ENCODE peak calls at places on chromosomes 13 and 19, in nine cellular contexts. One of them, this sample, is unnamed.
A peak's percentile ranks its signal among the peaks of the same experiment; 100 is the strongest.

GRCh38 chr19:27901078-27901477 is 1311.9 kb downstream of the UQCRFS1 start:
- DNase-seq in IMR-90: no peak
- DNase-seq in heart left ventricle: no peak
- DNase-seq in breast epithelium: no peak
- DNase-seq in right lobe of liver: peak; percentile 59
- DNase-seq in tibial nerve: no peak
- DNase-seq in H1: no peak
- DNase-seq in stomach: no peak
- DNase-seq in HCT116: no peak
- DNase-seq in this sample: no peak

GRCh38 chr13:30908416-30908980 is 2.4 kb downstream of the MEDAG start:
- DNase-seq in IMR-90: peak; percentile 22
- DNase-seq in heart left ventricle: peak; percentile 76
- DNase-seq in breast epithelium: no peak
- DNase-seq in right lobe of liver: no peak
- DNase-seq in tibial nerve: no peak
- DNase-seq in H1: no peak
- DNase-seq in stomach: no peak
- DNase-seq in HCT116: no peak
- DNase-seq in this sample: no peak

GRCh38 chr19:48614436-48615144 is at the start of gene FAM83E:
- DNase-seq in IMR-90: no peak
- DNase-seq in heart left ventricle: no peak
- DNase-seq in breast epithelium: no peak
- DNase-seq in right lobe of liver: no peak
- DNase-seq in tibial nerve: no peak
- DNase-seq in H1: no peak
- DNase-seq in stomach: peak; percentile 90
- DNase-seq in HCT116: no peak
- DNase-seq in this sample: peak; percentile 88

GRCh38 chr19:49447485-49448431 is 3.9 kb downstream of the PIH1D1 start:
- DNase-seq in IMR-90: peak; percentile 8
- DNase-seq in heart left ventricle: no peak
- DNase-seq in breast epithelium: no peak
- DNase-seq in right lobe of liver: peak; percentile 54
- DNase-seq in tibial nerve: no peak
- DNase-seq in H1: peak; percentile 75
- DNase-seq in stomach: no peak
- DNase-seq in HCT116: peak; percentile 50
- DNase-seq in this sample: no peak

GRCh38 chr19:18013210-18013609 is 5.2 kb downstream of the ARRDC2 start:
- DNase-seq in IMR-90: no peak
- DNase-seq in heart left ventricle: no peak
- DNase-seq in breast epithelium: no peak
- DNase-seq in right lobe of liver: no peak
- DNase-seq in tibial nerve: no peak
- DNase-seq in H1: no peak
- DNase-seq in stomach: no peak
- DNase-seq in HCT116: no peak
- DNase-seq in this sample: no peak

GRCh38 chr13:46113596-46113995 is 8.8 kb upstream of the CPB2 start:
- DNase-seq in IMR-90: no peak
- DNase-seq in heart left ventricle: no peak
- DNase-seq in breast epithelium: no peak
- DNase-seq in right lobe of liver: no peak
- DNase-seq in tibial nerve: no peak
- DNase-seq in H1: no peak
- DNase-seq in stomach: no peak
- DNase-seq in HCT116: no peak
- DNase-seq in this sample: no peak

GRCh38 chr19:47019431-47020041 is at the start of gene NPAS1:
- DNase-seq in IMR-90: no peak
- DNase-seq in heart left ventricle: no peak
- DNase-seq in breast epithelium: no peak
- DNase-seq in right lobe of liver: no peak
- DNase-seq in tibial nerve: no peak
- DNase-seq in H1: no peak
- DNase-seq in stomach: no peak
- DNase-seq in HCT116: no peak
- DNase-seq in this sample: no peak

GRCh38 chr19:48617146-48617937 is 1.6 kb downstream of the RPL18 start:
- DNase-seq in IMR-90: no peak
- DNase-seq in heart left ventricle: no peak
- DNase-seq in breast epithelium: no peak
- DNase-seq in right lobe of liver: no peak
- DNase-seq in tibial nerve: no peak
- DNase-seq in H1: no peak
- DNase-seq in stomach: peak; percentile 49
- DNase-seq in HCT116: no peak
- DNase-seq in this sample: no peak

GRCh38 chr19:38433268-38433733 is at the start of gene RYR1:
- DNase-seq in IMR-90: no peak
- DNase-seq in heart left ventricle: peak; percentile 75
- DNase-seq in breast epithelium: peak; percentile 53
- DNase-seq in right lobe of liver: no peak
- DNase-seq in tibial nerve: no peak
- DNase-seq in H1: no peak
- DNase-seq in stomach: peak; percentile 48
- DNase-seq in HCT116: peak; percentile 37
- DNase-seq in this sample: peak; percentile 78

GRCh38 chr19:2315818-2316353 is 7.9 kb upstream of the LINGO3 start:
- DNase-seq in IMR-90: peak; percentile 56
- DNase-seq in heart left ventricle: peak; percentile 81
- DNase-seq in breast epithelium: no peak
- DNase-seq in right lobe of liver: peak; percentile 77
- DNase-seq in tibial nerve: peak; percentile 33
- DNase-seq in H1: no peak
- DNase-seq in stomach: peak; percentile 65
- DNase-seq in HCT116: no peak
- DNase-seq in this sample: peak; percentile 82

GRCh38 chr13:85520445-85520844 is 278.8 kb downstream of the SLITRK6 start:
- DNase-seq in IMR-90: peak; percentile 79
- DNase-seq in heart left ventricle: no peak
- DNase-seq in breast epithelium: no peak
- DNase-seq in right lobe of liver: no peak
- DNase-seq in tibial nerve: no peak
- DNase-seq in H1: no peak
- DNase-seq in stomach: no peak
- DNase-seq in HCT116: no peak
- DNase-seq in this sample: no peak

GRCh38 chr19:53772943-53773342 is 51.2 kb downstream of the NLRP12 start:
- DNase-seq in IMR-90: peak; percentile 47
- DNase-seq in heart left ventricle: no peak
- DNase-seq in breast epithelium: peak; percentile 21
- DNase-seq in right lobe of liver: peak; percentile 51
- DNase-seq in tibial nerve: peak; percentile 36
- DNase-seq in H1: no peak
- DNase-seq in stomach: peak; percentile 44
- DNase-seq in HCT116: peak; percentile 61
- DNase-seq in this sample: peak; percentile 41

GRCh38 chr19:9075064-9075964 is 11.5 kb upstream of the OR1M1 start:
- DNase-seq in IMR-90: peak; percentile 83
- DNase-seq in heart left ventricle: peak; percentile 61
- DNase-seq in breast epithelium: peak; percentile 69
- DNase-seq in right lobe of liver: peak; percentile 41
- DNase-seq in tibial nerve: peak; percentile 30
- DNase-seq in H1: peak; percentile 71
- DNase-seq in stomach: peak; percentile 58
- DNase-seq in HCT116: peak; percentile 97
- DNase-seq in this sample: peak; percentile 24

GRCh38 chr19:54572696-54573311 is 786 bp upstream of the LILRA2 start:
- DNase-seq in IMR-90: no peak
- DNase-seq in heart left ventricle: peak; percentile 57
- DNase-seq in breast epithelium: no peak
- DNase-seq in right lobe of liver: no peak
- DNase-seq in tibial nerve: no peak
- DNase-seq in H1: no peak
- DNase-seq in stomach: no peak
- DNase-seq in HCT116: no peak
- DNase-seq in this sample: peak; percentile 61

GRCh38 chr13:47211106-47211505 is 314.3 kb upstream of the HTR2A start:
- DNase-seq in IMR-90: peak; percentile 40
- DNase-seq in heart left ventricle: no peak
- DNase-seq in breast epithelium: no peak
- DNase-seq in right lobe of liver: no peak
- DNase-seq in tibial nerve: no peak
- DNase-seq in H1: peak; percentile 33
- DNase-seq in stomach: no peak
- DNase-seq in HCT116: no peak
- DNase-seq in this sample: no peak

GRCh38 chr19:13597625-13598024 is 91.3 kb upstream of the CACNA1A start:
- DNase-seq in IMR-90: peak; percentile 74
- DNase-seq in heart left ventricle: peak; percentile 43
- DNase-seq in breast epithelium: peak; percentile 22
- DNase-seq in right lobe of liver: peak; percentile 51
- DNase-seq in tibial nerve: no peak
- DNase-seq in H1: no peak
- DNase-seq in stomach: peak; percentile 39
- DNase-seq in HCT116: peak; percentile 57
- DNase-seq in this sample: no peak

GRCh38 chr13:80265348-80265747 is 75.6 kb downstream of the SPRY2 start:
- DNase-seq in IMR-90: no peak
- DNase-seq in heart left ventricle: no peak
- DNase-seq in breast epithelium: no peak
- DNase-seq in right lobe of liver: no peak
- DNase-seq in tibial nerve: no peak
- DNase-seq in H1: no peak
- DNase-seq in stomach: no peak
- DNase-seq in HCT116: no peak
- DNase-seq in this sample: no peak

GRCh38 chr13:44249439-44249838 is 124.2 kb upstream of the SERP2 start:
- DNase-seq in IMR-90: peak; percentile 77
- DNase-seq in heart left ventricle: peak; percentile 79
- DNase-seq in breast epithelium: peak; percentile 48
- DNase-seq in right lobe of liver: no peak
- DNase-seq in tibial nerve: peak; percentile 46
- DNase-seq in H1: no peak
- DNase-seq in stomach: no peak
- DNase-seq in HCT116: no peak
- DNase-seq in this sample: no peak
- H3K27ac ChIP-seq in IMR-90: peak overlapping the region; percentile 19
- H3K27ac ChIP-seq in heart left ventricle: peak overlapping the region; percentile 68
- H3K27ac ChIP-seq in breast epithelium: peak overlapping the region; percentile 90
- H3K27ac ChIP-seq in right lobe of liver: no peak overlapping the region
- H3K27ac ChIP-seq in tibial nerve: peak overlapping the region; percentile 51
- H3K27ac ChIP-seq in H1: no peak overlapping the region
- H3K27ac ChIP-seq in stomach: peak overlapping the region; percentile 51
- H3K27ac ChIP-seq in HCT116: peak overlapping the region; percentile 44
- H3K27ac ChIP-seq in this sample: peak overlapping the region; percentile 65

GRCh38 chr13:52454459-52454824 is 836 bp upstream of the CKAP2 start:
- DNase-seq in IMR-90: peak; percentile 8
- DNase-seq in heart left ventricle: no peak
- DNase-seq in breast epithelium: no peak
- DNase-seq in right lobe of liver: no peak
- DNase-seq in tibial nerve: no peak
- DNase-seq in H1: no peak
- DNase-seq in stomach: no peak
- DNase-seq in HCT116: no peak
- DNase-seq in this sample: peak; percentile 51
- TF ChIP-seq POLR2A in IMR-90: no peak
- TF ChIP-seq POLR2A in heart left ventricle: no peak
- TF ChIP-seq POLR2A in breast epithelium: no peak
- TF ChIP-seq POLR2A in right lobe of liver: no peak
- TF ChIP-seq POLR2A in tibial nerve: no peak
- TF ChIP-seq POLR2A in H1: no peak
- TF ChIP-seq POLR2A in stomach: no peak
- TF ChIP-seq POLR2A in HCT116: no peak
- TF ChIP-seq POLR2A in this sample: no peak

DNA sequence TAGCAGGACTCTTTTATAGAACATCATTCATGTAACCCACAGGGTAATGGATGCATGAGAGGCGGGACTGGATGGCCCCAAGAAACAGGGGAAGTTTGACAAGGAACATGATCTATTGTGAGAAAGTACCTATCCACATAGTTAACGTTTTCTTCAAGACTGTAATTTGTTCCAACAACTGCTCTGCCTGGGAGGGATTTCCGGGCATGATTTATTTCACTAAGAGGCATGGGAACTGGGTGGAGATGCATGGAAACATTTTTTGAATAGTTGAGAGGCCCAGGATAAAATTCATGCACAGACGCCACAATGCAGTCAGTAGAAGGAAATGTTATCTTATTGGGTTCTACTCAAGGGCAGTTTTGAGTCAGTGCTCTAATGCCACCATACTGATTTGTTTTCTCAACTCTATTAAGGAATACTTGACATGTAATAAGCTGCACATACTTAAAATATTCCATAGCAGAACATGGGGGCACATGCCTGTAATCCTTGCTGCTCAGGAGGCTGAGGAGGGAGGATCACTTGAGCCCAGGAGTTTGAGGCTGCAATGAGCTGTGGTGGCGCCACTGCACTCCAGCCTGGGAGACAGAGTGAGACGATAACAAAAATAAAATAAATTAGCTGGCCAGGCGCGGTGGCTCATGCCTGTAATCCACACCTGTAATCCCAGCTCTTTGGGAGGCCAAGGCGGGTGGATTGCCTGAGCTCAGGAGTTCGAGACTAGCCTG is 9.9 kb upstream of the ATG4D start:
- DNase-seq in IMR-90: peak; percentile 88
- DNase-seq in heart left ventricle: no peak
- DNase-seq in breast epithelium: no peak
- DNase-seq in right lobe of liver: no peak
- DNase-seq in tibial nerve: no peak
- DNase-seq in H1: no peak
- DNase-seq in stomach: no peak
- DNase-seq in HCT116: no peak
- DNase-seq in this sample: no peak
- H3K27ac ChIP-seq in IMR-90: peak overlapping the region; percentile 54
- H3K27ac ChIP-seq in heart left ventricle: no peak overlapping the region
- H3K27ac ChIP-seq in breast epithelium: no peak overlapping the region
- H3K27ac ChIP-seq in right lobe of liver: no peak overlapping the region
- H3K27ac ChIP-seq in tibial nerve: no peak overlapping the region
- H3K27ac ChIP-seq in H1: no peak overlapping the region
- H3K27ac ChIP-seq in stomach: no peak overlapping the region
- H3K27ac ChIP-seq in HCT116: no peak overlapping the region
- H3K27ac ChIP-seq in this sample: no peak overlapping the region

GRCh38 chr19:797528-798414 is 519 bp downstream of the PTBP1 start:
- DNase-seq in IMR-90: peak; percentile 85
- DNase-seq in heart left ventricle: peak; percentile 95
- DNase-seq in breast epithelium: peak; percentile 85
- DNase-seq in right lobe of liver: peak; percentile 93
- DNase-seq in tibial nerve: peak; percentile 80
- DNase-seq in H1: no peak
- DNase-seq in stomach: peak; percentile 93
- DNase-seq in HCT116: peak; percentile 59
- DNase-seq in this sample: peak; percentile 98
- TF ChIP-seq POLR2A in IMR-90: no peak
- TF ChIP-seq POLR2A in heart left ventricle: no peak
- TF ChIP-seq POLR2A in breast epithelium: no peak
- TF ChIP-seq POLR2A in right lobe of liver: peak; percentile 43
- TF ChIP-seq POLR2A in tibial nerve: no peak
- TF ChIP-seq POLR2A in H1: peak; percentile 23
- TF ChIP-seq POLR2A in stomach: no peak
- TF ChIP-seq POLR2A in HCT116: no peak
- TF ChIP-seq POLR2A in this sample: no peak

DNA sequence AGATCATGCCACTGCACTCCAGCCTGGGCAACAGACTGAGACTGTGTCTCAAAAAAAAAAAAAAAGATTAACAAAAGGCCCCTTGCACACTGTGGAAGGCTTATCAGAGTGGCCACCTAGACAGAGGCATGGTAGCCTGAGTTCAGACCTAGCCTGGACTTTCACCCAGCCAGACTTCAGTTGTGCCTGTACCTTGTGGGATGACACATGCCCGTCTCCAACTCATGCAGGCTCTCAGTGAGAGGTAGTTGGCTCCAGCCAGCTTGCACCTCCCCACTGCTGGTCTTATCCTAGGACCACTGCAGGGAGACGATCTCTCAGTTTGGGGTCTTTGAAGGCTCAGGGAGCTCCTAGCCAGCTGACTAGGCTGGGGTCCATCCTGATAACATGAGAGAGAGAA is 52.2 kb downstream of the GATAD2A start:
- DNase-seq in IMR-90: no peak
- DNase-seq in heart left ventricle: no peak
- DNase-seq in breast epithelium: no peak
- DNase-seq in right lobe of liver: no peak
- DNase-seq in tibial nerve: no peak
- DNase-seq in H1: no peak
- DNase-seq in stomach: no peak
- DNase-seq in HCT116: no peak
- DNase-seq in this sample: no peak
- H3K27ac ChIP-seq in IMR-90: peak overlapping the region; percentile 3
- H3K27ac ChIP-seq in heart left ventricle: no peak overlapping the region
- H3K27ac ChIP-seq in breast epithelium: peak overlapping the region; percentile 13
- H3K27ac ChIP-seq in right lobe of liver: no peak overlapping the region
- H3K27ac ChIP-seq in tibial nerve: no peak overlapping the region
- H3K27ac ChIP-seq in H1: no peak overlapping the region
- H3K27ac ChIP-seq in stomach: peak overlapping the region; percentile 82
- H3K27ac ChIP-seq in HCT116: no peak overlapping the region
- H3K27ac ChIP-seq in this sample: peak overlapping the region; percentile 89